ENCODE peak calls at places on chromosomes 11 and 22, in seven cellular contexts. One of them, this sample, is unnamed. For H3K27me3, the result is how much of the 10 kb centered on the place peaks cover.

GRCh38 chr11:44556735-44557409 is 8.6 kb upstream of the CD82 start:
- DNase-seq in RWPE2: no peak
- DNase-seq in body of pancreas: peak
- DNase-seq in HCT116: peak
- DNase-seq in CD8-positive, alpha-beta T cell: peak
- DNase-seq in upper lobe of left lung: no peak
- DNase-seq in PC-3: peak
- DNase-seq in this sample: peak

GRCh38 chr11:118227865-118228785 is 3.3 kb upstream of the JAML start:
- DNase-seq in RWPE2: no peak
- DNase-seq in body of pancreas: no peak
- DNase-seq in HCT116: no peak
- DNase-seq in CD8-positive, alpha-beta T cell: peak
- DNase-seq in upper lobe of left lung: no peak
- DNase-seq in PC-3: no peak
- DNase-seq in this sample: no peak

GRCh38 chr11:93287434-93287833 is 43.1 kb upstream of the DEUP1 start:
- DNase-seq in RWPE2: no peak
- DNase-seq in body of pancreas: no peak
- DNase-seq in HCT116: no peak
- DNase-seq in CD8-positive, alpha-beta T cell: no peak
- DNase-seq in upper lobe of left lung: no peak
- DNase-seq in PC-3: peak
- DNase-seq in this sample: no peak

GRCh38 chr11:373716-374551 is 4.6 kb downstream of the B4GALNT4 start:
- DNase-seq in RWPE2: no peak
- DNase-seq in body of pancreas: no peak
- DNase-seq in HCT116: no peak
- DNase-seq in CD8-positive, alpha-beta T cell: no peak
- DNase-seq in upper lobe of left lung: no peak
- DNase-seq in PC-3: no peak
- DNase-seq in this sample: no peak

GRCh38 chr22:17633998-17634323 is 4.6 kb upstream of the BCL2L13 start:
- DNase-seq in RWPE2: no peak
- DNase-seq in body of pancreas: no peak
- DNase-seq in HCT116: no peak
- DNase-seq in CD8-positive, alpha-beta T cell: no peak
- DNase-seq in upper lobe of left lung: no peak
- DNase-seq in PC-3: no peak
- DNase-seq in this sample: no peak

GRCh38 chr11:117868815-117869642 is 7.4 kb downstream of the FXYD6 start:
- DNase-seq in RWPE2: no peak
- DNase-seq in body of pancreas: no peak
- DNase-seq in HCT116: no peak
- DNase-seq in CD8-positive, alpha-beta T cell: no peak
- DNase-seq in upper lobe of left lung: no peak
- DNase-seq in PC-3: no peak
- DNase-seq in this sample: no peak

GRCh38 chr22:48920776-48921241 is 906.9 kb downstream of the BRD1 start:
- DNase-seq in RWPE2: no peak
- DNase-seq in body of pancreas: no peak
- DNase-seq in HCT116: no peak
- DNase-seq in CD8-positive, alpha-beta T cell: no peak
- DNase-seq in upper lobe of left lung: peak
- DNase-seq in PC-3: no peak
- DNase-seq in this sample: no peak

GRCh38 chr11:57772562-57772961 is 11.0 kb downstream of the CTNND1 start:
- DNase-seq in RWPE2: no peak
- DNase-seq in body of pancreas: no peak
- DNase-seq in HCT116: no peak
- DNase-seq in CD8-positive, alpha-beta T cell: no peak
- DNase-seq in upper lobe of left lung: no peak
- DNase-seq in PC-3: peak
- DNase-seq in this sample: no peak

GRCh38 chr22:38023045-38023444 is 34.2 kb upstream of the PICK1 start:
- DNase-seq in RWPE2: no peak
- DNase-seq in body of pancreas: no peak
- DNase-seq in HCT116: no peak
- DNase-seq in CD8-positive, alpha-beta T cell: no peak
- DNase-seq in upper lobe of left lung: no peak
- DNase-seq in PC-3: no peak
- DNase-seq in this sample: no peak

GRCh38 chr11:65180877-65181568 is 705 bp upstream of the CAPN1 start:
- DNase-seq in RWPE2: no peak
- DNase-seq in body of pancreas: peak
- DNase-seq in HCT116: peak
- DNase-seq in CD8-positive, alpha-beta T cell: peak
- DNase-seq in upper lobe of left lung: peak
- DNase-seq in PC-3: peak
- DNase-seq in this sample: peak

GRCh38 chr11:17599460-17599925 is 52.4 kb downstream of the OTOG start:
- DNase-seq in RWPE2: peak
- DNase-seq in body of pancreas: no peak
- DNase-seq in HCT116: no peak
- DNase-seq in CD8-positive, alpha-beta T cell: no peak
- DNase-seq in upper lobe of left lung: no peak
- DNase-seq in PC-3: no peak
- DNase-seq in this sample: no peak

GRCh38 chr11:12860827-12861226 is 148.3 kb upstream of the RASSF10 start:
- DNase-seq in RWPE2: no peak
- DNase-seq in body of pancreas: no peak
- DNase-seq in HCT116: no peak
- DNase-seq in CD8-positive, alpha-beta T cell: no peak
- DNase-seq in upper lobe of left lung: no peak
- DNase-seq in PC-3: no peak
- DNase-seq in this sample: no peak

GRCh38 chr22:35104491-35104890 is 38.5 kb downstream of the ISX start:
- DNase-seq in RWPE2: no peak
- DNase-seq in body of pancreas: no peak
- DNase-seq in HCT116: no peak
- DNase-seq in CD8-positive, alpha-beta T cell: no peak
- DNase-seq in upper lobe of left lung: no peak
- DNase-seq in PC-3: no peak
- DNase-seq in this sample: no peak

GRCh38 chr22:30453731-30454510 is 17.9 kb downstream of the SEC14L3 start:
- DNase-seq in RWPE2: no peak
- DNase-seq in body of pancreas: peak
- DNase-seq in HCT116: no peak
- DNase-seq in CD8-positive, alpha-beta T cell: no peak
- DNase-seq in upper lobe of left lung: no peak
- DNase-seq in PC-3: no peak
- DNase-seq in this sample: peak

GRCh38 chr11:38019072-38019775 is 1421.2 kb upstream of the RAG2 start:
- DNase-seq in RWPE2: peak
- DNase-seq in body of pancreas: no peak
- DNase-seq in HCT116: no peak
- DNase-seq in CD8-positive, alpha-beta T cell: no peak
- DNase-seq in upper lobe of left lung: no peak
- DNase-seq in PC-3: peak
- DNase-seq in this sample: peak

GRCh38 chr22:27913162-27913741 is 5.8 kb downstream of the PITPNB start:
- DNase-seq in RWPE2: no peak
- DNase-seq in body of pancreas: no peak
- DNase-seq in HCT116: no peak
- DNase-seq in CD8-positive, alpha-beta T cell: no peak
- DNase-seq in upper lobe of left lung: no peak
- DNase-seq in PC-3: no peak
- DNase-seq in this sample: peak

GRCh38 chr22:45971389-45972028 is 5.5 kb downstream of the WNT7B start:
- DNase-seq in RWPE2: no peak
- DNase-seq in body of pancreas: no peak
- DNase-seq in HCT116: no peak
- DNase-seq in CD8-positive, alpha-beta T cell: no peak
- DNase-seq in upper lobe of left lung: peak
- DNase-seq in PC-3: no peak
- DNase-seq in this sample: no peak
- H3K27me3 ChIP-seq in RWPE2: under half
- H3K27me3 ChIP-seq in body of pancreas: under half
- H3K27me3 ChIP-seq in HCT116: under half
- H3K27me3 ChIP-seq in CD8-positive, alpha-beta T cell: under half
- H3K27me3 ChIP-seq in upper lobe of left lung: under half
- H3K27me3 ChIP-seq in PC-3: under half
- H3K27me3 ChIP-seq in this sample: half or more

GRCh38 chr11:74615988-74616387 is 23.6 kb downstream of the POLD3 start:
- DNase-seq in RWPE2: no peak
- DNase-seq in body of pancreas: no peak
- DNase-seq in HCT116: no peak
- DNase-seq in CD8-positive, alpha-beta T cell: no peak
- DNase-seq in upper lobe of left lung: no peak
- DNase-seq in PC-3: no peak
- DNase-seq in this sample: no peak
- TF ChIP-seq CTCF in RWPE2: no peak
- TF ChIP-seq CTCF in body of pancreas: no peak
- TF ChIP-seq CTCF in HCT116: no peak
- TF ChIP-seq CTCF in CD8-positive, alpha-beta T cell: no peak
- TF ChIP-seq CTCF in upper lobe of left lung: no peak
- TF ChIP-seq CTCF in PC-3: no peak
- TF ChIP-seq CTCF in this sample: no peak

GRCh38 chr22:25942989-25943411 is 201.0 kb downstream of the MYO18B start:
- DNase-seq in RWPE2: no peak
- DNase-seq in body of pancreas: peak
- DNase-seq in HCT116: no peak
- DNase-seq in CD8-positive, alpha-beta T cell: no peak
- DNase-seq in upper lobe of left lung: no peak
- DNase-seq in PC-3: no peak
- DNase-seq in this sample: no peak

GRCh38 chr22:25939384-25939783 is 197.4 kb downstream of the MYO18B start:
- DNase-seq in RWPE2: no peak
- DNase-seq in body of pancreas: no peak
- DNase-seq in HCT116: no peak
- DNase-seq in CD8-positive, alpha-beta T cell: no peak
- DNase-seq in upper lobe of left lung: no peak
- DNase-seq in PC-3: no peak
- DNase-seq in this sample: no peak

GRCh38 chr22:25940479-25940878 is 198.5 kb downstream of the MYO18B start:
- DNase-seq in RWPE2: no peak
- DNase-seq in body of pancreas: no peak
- DNase-seq in HCT116: no peak
- DNase-seq in CD8-positive, alpha-beta T cell: no peak
- DNase-seq in upper lobe of left lung: no peak
- DNase-seq in PC-3: no peak
- DNase-seq in this sample: no peak

GRCh38 chr22:25941365-25941960 is 199.5 kb downstream of the MYO18B start:
- DNase-seq in RWPE2: no peak
- DNase-seq in body of pancreas: no peak
- DNase-seq in HCT116: no peak
- DNase-seq in CD8-positive, alpha-beta T cell: no peak
- DNase-seq in upper lobe of left lung: peak
- DNase-seq in PC-3: no peak
- DNase-seq in this sample: no peak

GRCh38 chr22:25942126-25942988 is 200.4 kb downstream of the MYO18B start:
- DNase-seq in RWPE2: no peak
- DNase-seq in body of pancreas: no peak
- DNase-seq in HCT116: no peak
- DNase-seq in CD8-positive, alpha-beta T cell: no peak
- DNase-seq in upper lobe of left lung: no peak
- DNase-seq in PC-3: no peak
- DNase-seq in this sample: no peak
- H3K27ac ChIP-seq in RWPE2: no peak
- H3K27ac ChIP-seq in body of pancreas: no peak
- H3K27ac ChIP-seq in HCT116: no peak
- H3K27ac ChIP-seq in CD8-positive, alpha-beta T cell: no peak
- H3K27ac ChIP-seq in upper lobe of left lung: no peak
- H3K27ac ChIP-seq in PC-3: no peak
- H3K27ac ChIP-seq in this sample: no peak

DNA sequence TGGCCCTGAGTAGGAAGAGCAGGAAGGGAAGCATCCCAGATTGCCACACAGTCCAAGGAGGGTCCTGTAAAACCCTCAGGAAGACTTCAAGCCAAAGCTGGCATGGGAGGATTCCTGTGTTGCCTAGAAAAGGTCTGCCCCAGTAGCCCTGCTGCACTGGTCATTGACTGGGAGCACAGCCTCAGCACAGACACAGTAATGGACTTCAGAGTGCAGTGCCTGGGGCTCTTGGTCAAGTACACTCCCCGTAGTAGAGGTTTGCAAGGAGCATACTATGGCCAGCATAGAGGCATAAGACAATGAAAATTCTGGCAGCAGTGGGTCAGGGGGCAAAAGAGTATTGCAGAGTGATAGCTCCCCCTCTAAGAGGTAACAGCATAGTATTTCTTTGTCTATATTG is 36.2 kb upstream of the FJX1 start:
- DNase-seq in RWPE2: no peak
- DNase-seq in body of pancreas: no peak
- DNase-seq in HCT116: no peak
- DNase-seq in CD8-positive, alpha-beta T cell: no peak
- DNase-seq in upper lobe of left lung: no peak
- DNase-seq in PC-3: no peak
- DNase-seq in this sample: no peak
- H3K27me3 ChIP-seq in RWPE2: under half
- H3K27me3 ChIP-seq in body of pancreas: under half
- H3K27me3 ChIP-seq in HCT116: under half
- H3K27me3 ChIP-seq in CD8-positive, alpha-beta T cell: under half
- H3K27me3 ChIP-seq in upper lobe of left lung: under half
- H3K27me3 ChIP-seq in PC-3: under half
- H3K27me3 ChIP-seq in this sample: under half